ENCODE peak calls at places on chromosomes 2 and 18, in eight cellular contexts. A, K, U, M, D, Z, R and V are unnamed samples.

GRCh38 chr2:112633708-112634107 is 12.0 kb upstream of the SLC20A1 start:
- DNase-seq in M (no peak), Z (no peak), A (no peak), D (no peak), R (no peak), K (no peak), U (no peak), V (no peak)

GRCh38 chr18:3972291-3972985 is 482.7 kb downstream of the DLGAP1 start:
- DNase-seq in K (no peak), A (peak), Z (no peak), M (no peak), R (no peak), U (peak), D (no peak), V (peak)

GRCh38 chr2:69798909-69799526 is 30.4 kb upstream of the GMCL1 start:
- DNase-seq in A (peak), M (peak), K (no peak), Z (peak), U (no peak), D (no peak), R (no peak), V (peak)

GRCh38 chr2:172894723-172895387 is 159.2 kb downstream of the RAPGEF4 start:
- DNase-seq in D (no peak), Z (no peak), K (peak), A (no peak), M (no peak), R (no peak), U (no peak), V (no peak)

GRCh38 chr18:31512203-31512764 is 14.3 kb downstream of the DSG2 start:
- DNase-seq in M (peak), A (no peak), U (no peak), K (no peak), D (no peak), Z (no peak), R (peak), V (peak)

GRCh38 chr2:132632000-132632649 is 37.9 kb downstream of the LYPD1 start:
- DNase-seq in A (no peak), M (peak), U (no peak), Z (no peak), D (no peak), R (peak), K (no peak), V (peak)

GRCh38 chr18:56314396-56314795 is 324.0 kb downstream of the TXNL1 start:
- DNase-seq in K (no peak), D (no peak), Z (no peak), M (no peak), R (no peak), U (no peak), A (no peak), V (peak)

GRCh38 chr2:42937171-42937875 is 144.9 kb upstream of the HAAO start:
- DNase-seq in A (no peak), R (no peak), Z (no peak), K (no peak), M (no peak), D (no peak), U (no peak), V (no peak)

GRCh38 chr18:59565957-59566356 is 131.3 kb downstream of the CCBE1 start:
- DNase-seq in K (no peak), R (no peak), Z (no peak), D (no peak), M (no peak), A (no peak), U (no peak), V (peak)

GRCh38 chr18:8952796-8953760 is 149.4 kb upstream of the NDUFV2 start:
- DNase-seq in K (no peak), Z (no peak), U (no peak), D (no peak), A (no peak), R (peak), M (no peak), V (peak)

DNA sequence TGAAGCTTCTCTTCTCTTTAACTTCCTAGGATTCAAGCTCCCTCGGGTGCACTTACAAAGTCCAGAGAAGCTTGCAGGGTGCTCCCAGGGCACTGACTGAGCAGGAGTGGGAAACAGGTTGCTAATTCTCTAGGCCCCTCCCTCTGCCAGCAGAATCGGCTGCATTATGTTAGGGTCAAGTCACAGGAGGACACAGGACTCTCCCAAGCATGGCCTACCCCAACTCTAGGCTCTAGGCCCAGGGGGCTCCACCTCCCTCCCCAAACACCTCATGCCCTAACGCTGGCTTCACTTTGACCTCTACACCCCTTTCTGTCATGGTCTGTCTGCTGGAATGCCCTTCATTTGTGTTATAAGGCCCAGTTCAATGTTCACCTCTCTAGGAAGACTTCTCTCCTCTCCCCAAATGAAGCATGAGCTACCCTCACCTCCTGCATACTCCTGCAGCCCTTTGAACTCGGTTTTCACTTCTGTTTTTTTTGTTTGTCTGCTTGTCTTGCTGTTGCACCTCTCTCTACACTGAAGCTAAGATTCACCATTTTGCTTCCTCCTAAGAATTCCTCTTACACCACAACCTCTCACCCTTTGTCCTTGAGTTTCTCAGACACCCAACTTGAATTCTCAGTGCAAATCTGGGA is 521.8 kb upstream of the ID2 start:
- DNase-seq in K (no peak), Z (no peak), U (no peak), A (no peak), R (no peak), M (no peak), D (no peak), V (no peak)
- H2AFZ ChIP-seq in K (peak), Z (no peak), U (peak), A (peak), R (no peak), M (no peak), D (no peak), V (no peak)

GRCh38 chr2:109189751-109190150 is 60.7 kb downstream of the SH3RF3 start:
- DNase-seq in R (no peak), Z (no peak), A (no peak), D (no peak), U (no peak), M (no peak), K (no peak), V (no peak)
- TF ChIP-seq EZH2phosphoT487 in R (no peak), Z (no peak), A (no peak), D (no peak), U (no peak), M (no peak), K (no peak), V (no peak)

GRCh38 chr2:124025896-124026295 is 809 bp downstream of the CNTNAP5 start:
- DNase-seq in U (peak), Z (no peak), R (no peak), A (peak), K (peak), M (no peak), D (no peak), V (no peak)
- H3K4me2 ChIP-seq in U (peak), Z (no peak), R (no peak), A (peak), K (no peak), M (peak), D (no peak), V (no peak)

DNA sequence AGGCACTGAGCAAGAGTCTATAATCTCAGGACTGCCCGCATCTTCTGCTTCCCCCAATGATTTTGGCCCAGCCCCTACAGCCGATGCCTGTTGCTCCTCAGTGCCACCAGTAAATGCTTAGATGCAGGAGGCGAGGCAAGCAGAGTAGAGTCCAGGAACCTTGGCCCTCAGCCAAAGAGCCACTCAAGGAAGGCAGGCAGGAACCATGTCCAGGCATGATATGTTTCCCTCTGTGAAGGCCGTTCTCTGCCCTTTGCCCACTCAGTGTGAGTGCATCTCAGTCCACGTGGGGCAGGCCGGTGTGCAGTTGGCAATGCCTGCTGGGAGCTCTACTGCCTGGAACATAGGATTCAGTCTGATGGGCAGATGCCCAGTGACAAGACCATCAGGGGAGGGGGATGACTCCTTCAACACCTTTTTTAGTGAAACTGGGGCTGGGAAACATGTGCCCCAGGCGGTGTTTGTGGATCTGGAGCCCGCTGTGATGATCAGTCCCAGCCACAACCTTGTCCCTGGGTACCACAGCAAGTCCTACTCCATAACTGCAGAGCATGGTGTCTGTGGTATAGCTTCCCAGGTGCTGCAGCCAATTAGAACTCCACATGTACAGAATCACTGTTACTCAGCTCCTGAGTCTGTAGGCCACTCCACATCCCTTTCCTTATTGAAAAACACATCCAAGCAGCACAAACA is 9.7 kb upstream of the DNAJB2 start:
- DNase-seq in U (no peak), Z (no peak), A (no peak), M (peak), K (peak), D (no peak), R (no peak), V (no peak)
- H2AFZ ChIP-seq in U (no peak), Z (no peak), A (no peak), M (no peak), K (no peak), D (no peak), R (no peak), V (no peak)

GRCh38 chr18:76578571-76579300 is 83.7 kb upstream of the ZNF516 start:
- DNase-seq in K (no peak), Z (no peak), R (no peak), D (no peak), U (peak), M (no peak), A (no peak), V (peak)
- TF ChIP-seq EZH2phosphoT487 in K (no peak), Z (no peak), R (no peak), D (no peak), U (no peak), M (no peak), A (no peak), V (no peak)

GRCh38 chr2:56234241-56234640 is 50.5 kb downstream of the CCDC85A start:
- DNase-seq in D (no peak), Z (no peak), M (no peak), U (no peak), A (peak), K (no peak), R (no peak), V (no peak)

GRCh38 chr2:56244911-56245530 is 61.2 kb downstream of the CCDC85A start:
- DNase-seq in U (no peak), K (no peak), D (no peak), M (peak), R (no peak), Z (no peak), A (no peak), V (peak)

GRCh38 chr2:56240210-56240609 is 56.4 kb downstream of the CCDC85A start:
- DNase-seq in M (no peak), A (no peak), U (no peak), Z (no peak), D (no peak), K (no peak), R (no peak), V (no peak)

GRCh38 chr2:56239437-56239836 is 55.6 kb downstream of the CCDC85A start:
- DNase-seq in Z (no peak), K (no peak), R (peak), A (no peak), M (no peak), D (no peak), U (no peak), V (peak)

GRCh38 chr2:56239030-56239429 is 55.2 kb downstream of the CCDC85A start:
- DNase-seq in A (no peak), K (no peak), U (no peak), R (no peak), D (no peak), M (no peak), Z (no peak), V (no peak)
- H3K4me2 ChIP-seq in A (no peak), K (peak), U (no peak), R (peak), D (no peak), M (no peak), Z (no peak), V (no peak)

GRCh38 chr2:180358458-180358857 is 351.4 kb upstream of the CWC22 start:
- DNase-seq in R (no peak), M (no peak), K (no peak), U (no peak), Z (peak), A (no peak), D (no peak), V (no peak)

GRCh38 chr2:180360283-180360618 is 353.2 kb upstream of the CWC22 start:
- DNase-seq in U (no peak), D (no peak), K (no peak), R (no peak), A (no peak), Z (no peak), M (no peak), V (no peak)

GRCh38 chr2:180356676-180357075 is 349.6 kb upstream of the CWC22 start:
- DNase-seq in U (no peak), M (no peak), A (no peak), Z (no peak), K (no peak), R (no peak), D (no peak), V (no peak)

GRCh38 chr2:180364719-180365118 is 357.6 kb upstream of the CWC22 start:
- DNase-seq in A (no peak), U (no peak), Z (no peak), R (no peak), K (no peak), M (no peak), D (no peak), V (no peak)

DNA sequence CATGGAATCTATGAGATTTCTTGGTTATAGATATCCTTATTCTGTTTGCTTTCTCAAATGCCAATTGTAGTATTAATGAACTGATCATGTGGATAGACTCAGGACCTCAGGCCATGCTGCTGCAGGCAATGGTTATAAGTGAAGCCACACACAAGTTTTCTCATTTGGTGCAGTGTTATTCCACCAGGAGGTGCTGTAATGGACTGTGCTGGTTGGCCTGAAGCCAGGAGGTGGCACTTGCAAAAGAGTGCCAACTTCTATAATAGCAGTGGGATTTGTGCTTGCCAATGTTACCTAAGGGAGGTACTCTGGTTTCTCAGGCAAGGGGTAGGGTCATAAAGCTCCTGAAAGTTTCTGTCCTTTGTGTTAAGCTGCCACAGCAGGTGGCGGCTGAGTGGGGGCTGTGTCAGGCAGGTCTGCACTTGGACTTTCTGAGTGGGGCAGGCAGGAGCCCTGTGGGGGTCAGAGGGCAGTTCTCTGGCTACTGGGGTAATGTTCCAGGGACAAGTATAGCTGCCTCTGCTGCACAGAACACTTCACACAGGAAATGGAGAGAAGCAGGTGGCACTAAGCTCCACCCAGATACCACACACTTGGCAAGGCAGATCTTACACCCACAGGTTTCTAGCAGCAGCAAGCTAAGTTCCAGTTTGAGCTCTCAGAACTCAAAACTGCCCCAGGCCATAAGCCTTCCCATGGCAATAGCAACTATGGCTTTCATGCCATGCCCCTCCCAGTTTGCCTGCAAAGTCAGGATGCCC is 352.6 kb upstream of the CWC22 start:
- DNase-seq in K (no peak), A (no peak), R (peak), M (no peak), D (peak), Z (peak), U (peak), V (peak)
- H2AFZ ChIP-seq in K (no peak), A (no peak), R (no peak), M (no peak), D (no peak), Z (peak), U (no peak), V (no peak)

GRCh38 chr2:71646028-71646427 is 192.7 kb downstream of the DYSF start:
- DNase-seq in A (no peak), K (no peak), Z (no peak), M (no peak), U (no peak), R (peak), D (no peak), V (peak)
- TF ChIP-seq EZH2phosphoT487 in A (no peak), K (no peak), Z (no peak), M (no peak), U (no peak), R (no peak), D (no peak), V (no peak)

GRCh38 chr18:74244554-74244953 is 47.2 kb downstream of the CYB5A start:
- DNase-seq in Z (no peak), A (no peak), R (no peak), U (no peak), K (no peak), M (no peak), D (no peak), V (no peak)

GRCh38 chr18:74241426-74241825 is 50.3 kb downstream of the CYB5A start:
- DNase-seq in K (no peak), A (no peak), D (no peak), R (no peak), U (no peak), M (no peak), Z (no peak), V (no peak)

GRCh38 chr18:74243127-74243526 is 48.6 kb downstream of the CYB5A start:
- DNase-seq in U (no peak), K (no peak), Z (no peak), R (no peak), D (no peak), A (no peak), M (no peak), V (no peak)

GRCh38 chr18:74241970-74242369 is 49.8 kb downstream of the CYB5A start:
- DNase-seq in D (no peak), Z (no peak), U (no peak), A (no peak), M (no peak), R (no peak), K (no peak), V (no peak)

GRCh38 chr18:74242451-74243096 is 49.2 kb downstream of the CYB5A start:
- DNase-seq in K (no peak), U (peak), D (no peak), A (no peak), M (peak), R (peak), Z (no peak), V (no peak)
- H3K4me2 ChIP-seq in K (no peak), U (no peak), D (no peak), A (no peak), M (peak), R (no peak), Z (no peak), V (no peak)